ENCODE peak calls at places on chromosomes 13 and 19, in seven cellular contexts. J is psoas muscle, Y is colonic mucosa, X is K562, U is endothelial cell of umbilical vein, Q is ovary, L is tibial artery. I is an unnamed sample. For H3K4me1 and H3K36me3, the result is how much of the 10 kb centered on the place peaks cover.

GRCh38 chr13:69319659-69320058 is 788.0 kb upstream of the ATXN8OS start:
- DNase-seq in J (no peak), L (no peak), X (no peak), Q (no peak), U (no peak), Y (no peak), I (no peak)

GRCh38 chr19:7689165-7689564 is 8.5 kb downstream of the TRAPPC5 start:
- DNase-seq in Q (no peak), U (no peak), X (no peak), Y (no peak), J (no peak), L (no peak), I (no peak)

GRCh38 chr13:26646603-26647002 is 89.1 kb downstream of the WASF3 start:
- DNase-seq in U (no peak), Q (no peak), L (no peak), J (no peak), X (no peak), Y (no peak), I (no peak)

GRCh38 chr13:50244913-50245574 is 229.8 kb downstream of the KCNRG start:
- DNase-seq in Y (peak), U (peak), J (no peak), X (peak), Q (no peak), L (no peak), I (peak)

GRCh38 chr19:3479177-3479818 is 1.0 kb downstream of the SMIM24 start:
- DNase-seq in Y (no peak), X (peak), J (no peak), U (no peak), L (no peak), Q (no peak), I (no peak)

GRCh38 chr19:20999731-21000352 is 20.6 kb upstream of the ZNF430 start:
- DNase-seq in Y (peak), J (peak), Q (peak), L (peak), U (peak), X (peak), I (peak)

GRCh38 chr19:41903161-41903953 is 20.4 kb downstream of the ARHGEF1 start:
- DNase-seq in Y (no peak), L (no peak), X (no peak), U (no peak), J (no peak), Q (no peak), I (no peak)

GRCh38 chr13:73672492-73672891 is 461.7 kb downstream of the KLF12 start:
- DNase-seq in Y (peak), Q (no peak), X (no peak), U (peak), L (no peak), J (no peak), I (no peak)

GRCh38 chr19:47268028-47268427 is 6.7 kb upstream of the INAFM1 start:
- DNase-seq in L (no peak), J (no peak), Q (no peak), Y (no peak), X (no peak), U (no peak), I (no peak)

GRCh38 chr19:33685541-33685940 is 63.8 kb downstream of the CHST8 start:
- DNase-seq in L (peak), U (no peak), Q (no peak), J (no peak), Y (no peak), X (no peak), I (no peak)

GRCh38 chr13:72198967-72199601 is 332.1 kb upstream of the DACH1 start:
- DNase-seq in Q (no peak), U (no peak), J (no peak), X (no peak), Y (no peak), L (no peak), I (no peak)

GRCh38 chr19:39192846-39193245 is 3.9 kb upstream of the NCCRP1 start:
- DNase-seq in X (no peak), Y (no peak), Q (no peak), L (no peak), J (no peak), U (no peak), I (no peak)

GRCh38 chr19:2633693-2634075 is 68.8 kb downstream of the GNG7 start:
- DNase-seq in L (no peak), J (no peak), U (no peak), Q (no peak), Y (no peak), X (no peak), I (no peak)

GRCh38 chr19:35983177-35983576 is 11.8 kb upstream of the SDHAF1 start:
- DNase-seq in X (no peak), Y (no peak), J (no peak), L (no peak), U (no peak), Q (no peak), I (no peak)

GRCh38 chr19:44607049-44607448 is 6.3 kb upstream of the IGSF23 start:
- DNase-seq in Y (peak), U (peak), X (no peak), J (no peak), Q (no peak), L (no peak), I (no peak)

GRCh38 chr19:15811476-15811875 is 4.0 kb downstream of the OR10H1 start:
- DNase-seq in Q (no peak), U (no peak), L (no peak), Y (no peak), X (no peak), J (no peak), I (no peak)

GRCh38 chr13:64928704-64929499 is 2301.2 kb downstream of the PCDH9 start:
- DNase-seq in X (no peak), U (peak), Q (no peak), L (no peak), J (no peak), Y (no peak), I (no peak)

GRCh38 chr13:65914707-65915106 is 1315.4 kb downstream of the PCDH9 start:
- DNase-seq in U (peak), Q (no peak), X (no peak), Y (no peak), J (no peak), L (no peak), I (no peak)

GRCh38 chr13:46553521-46553885 is 533 bp downstream of the LRCH1 start:
- DNase-seq in Q (peak), Y (peak), U (no peak), X (peak), J (no peak), L (peak), I (no peak)

GRCh38 chr13:113955691-113956090 is 18.2 kb downstream of the C13orf46 start:
- DNase-seq in Y (no peak), L (no peak), Q (no peak), X (no peak), J (no peak), U (no peak), I (no peak)

GRCh38 chr19:1266116-1266817 is 2.9 kb upstream of the CIRBP start:
- DNase-seq in Y (peak), U (peak), Q (peak), J (peak), X (peak), L (peak), I (no peak)

GRCh38 chr13:108957369-108958012 is 328.1 kb downstream of the MYO16 start:
- DNase-seq in L (no peak), Q (no peak), J (no peak), U (peak), X (no peak), Y (no peak), I (no peak)

GRCh38 chr19:39557791-39558622 is 18.0 kb upstream of the EID2 start:
- DNase-seq in J (no peak), X (no peak), L (no peak), Q (no peak), Y (no peak), U (no peak), I (no peak)

GRCh38 chr13:31322025-31322424 is 122.2 kb downstream of the B3GLCT start:
- DNase-seq in U (no peak), Y (no peak), J (peak), X (no peak), L (no peak), Q (no peak), I (no peak)

GRCh38 chr13:75481176-75482069 is 546 bp downstream of the TBC1D4 start:
- DNase-seq in J (peak), U (peak), Q (peak), X (peak), Y (peak), L (peak), I (no peak)

GRCh38 chr19:57167385-57167784 is at the start of gene DUXA:
- DNase-seq in Y (no peak), L (no peak), X (no peak), U (no peak), Q (no peak), J (no peak), I (no peak)

GRCh38 chr13:102771298-102772041 is 2.1 kb downstream of the TEX30 start:
- DNase-seq in Q (no peak), U (no peak), J (no peak), L (no peak), X (no peak), Y (no peak), I (no peak)

GRCh38 chr13:99985886-99986527 is 4.4 kb downstream of the ZIC2 start:
- DNase-seq in L (no peak), Y (no peak), X (no peak), Q (no peak), U (no peak), J (no peak), I (no peak)

GRCh38 chr13:80284290-80284689 is 56.6 kb downstream of the SPRY2 start:
- DNase-seq in U (no peak), J (no peak), Q (no peak), X (no peak), L (no peak), Y (no peak), I (no peak)

GRCh38 chr13:102091231-102091630 is 310.6 kb downstream of the FGF14 start:
- DNase-seq in J (no peak), Y (no peak), Q (no peak), X (no peak), L (no peak), U (no peak), I (no peak)

GRCh38 chr13:75220238-75220542 is 261.8 kb downstream of the TBC1D4 start:
- DNase-seq in Y (no peak), U (no peak), L (no peak), X (no peak), Q (no peak), J (no peak), I (no peak)

GRCh38 chr13:23620211-23620610 is 50.0 kb downstream of the TNFRSF19 start:
- DNase-seq in U (no peak), J (no peak), Y (no peak), Q (no peak), X (no peak), L (no peak), I (no peak)

GRCh38 chr19:6947745-6948144 is 60.4 kb downstream of the ADGRE1 start:
- DNase-seq in Q (no peak), X (no peak), L (no peak), Y (no peak), J (no peak), U (peak), I (no peak)

GRCh38 chr19:32199501-32200040 is 145.8 kb upstream of the ZNF507 start:
- DNase-seq in L (peak), Q (no peak), X (no peak), Y (no peak), J (no peak), U (no peak), I (no peak)

GRCh38 chr19:17025361-17025760 is 1.2 kb downstream of the CPAMD8 start:
- DNase-seq in Q (no peak), X (no peak), Y (no peak), J (no peak), U (no peak), L (no peak), I (no peak)

GRCh38 chr19:53874384-53874995 is 6.8 kb downstream of the MYADM start:
- DNase-seq in J (peak), Y (no peak), X (no peak), Q (no peak), L (no peak), U (no peak), I (no peak)
- H3K4me1 ChIP-seq in J (under half), Y (under half), X (under half), Q (under half), L (under half), U (under half), I (half or more)

GRCh38 chr13:110411316-110412105 is 104.4 kb downstream of the COL4A2 start:
- DNase-seq in Q (no peak), J (no peak), U (no peak), L (no peak), Y (no peak), X (no peak), I (no peak)
- H3K36me3 ChIP-seq in Q (under half), J (under half), U (under half), L (under half), Y (under half), X (under half), I (under half)

DNA sequence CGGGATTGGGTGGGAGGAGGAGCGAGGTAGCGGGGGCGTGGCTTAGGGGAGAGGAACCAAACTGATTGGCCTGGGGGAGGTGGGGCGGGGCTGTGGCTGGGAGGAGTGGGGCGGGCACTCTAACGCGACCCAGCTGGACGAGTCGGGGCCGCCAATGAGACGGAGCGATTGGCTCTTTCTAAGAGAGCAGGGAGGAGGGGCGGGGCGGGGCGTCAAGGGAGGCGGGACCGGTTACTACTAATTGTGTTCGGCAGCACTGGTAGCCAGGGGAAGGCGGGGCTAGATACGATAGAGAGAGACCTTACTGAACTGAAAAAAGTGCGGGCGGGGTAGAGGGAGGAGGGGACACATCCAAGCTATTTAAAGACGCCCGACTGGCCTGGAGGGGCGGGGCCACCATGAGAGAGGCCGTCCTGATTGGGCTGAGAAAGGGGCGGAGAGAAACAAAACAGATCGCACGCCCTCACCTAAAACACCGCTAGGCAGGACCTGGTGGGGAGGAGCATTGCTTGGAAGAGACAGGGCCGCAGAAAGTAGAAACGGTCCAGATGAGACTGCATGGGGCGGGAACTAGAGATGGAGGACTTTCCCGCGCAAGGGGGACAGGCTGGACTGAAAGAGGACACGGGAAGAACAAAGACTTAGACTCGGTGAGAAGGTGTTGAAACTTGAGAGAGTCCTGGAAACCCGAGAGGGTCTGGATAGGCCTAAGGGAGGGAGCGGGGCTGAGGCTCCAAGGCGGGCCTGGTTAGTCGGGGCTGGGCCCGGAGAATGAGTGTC is at the start of gene KCNC3:
- DNase-seq in X (peak), J (peak), U (peak), Q (peak), L (peak), Y (peak), I (peak)
- H3K4me1 ChIP-seq in X (under half), J (under half), U (under half), Q (under half), L (under half), Y (under half), I (under half)

DNA sequence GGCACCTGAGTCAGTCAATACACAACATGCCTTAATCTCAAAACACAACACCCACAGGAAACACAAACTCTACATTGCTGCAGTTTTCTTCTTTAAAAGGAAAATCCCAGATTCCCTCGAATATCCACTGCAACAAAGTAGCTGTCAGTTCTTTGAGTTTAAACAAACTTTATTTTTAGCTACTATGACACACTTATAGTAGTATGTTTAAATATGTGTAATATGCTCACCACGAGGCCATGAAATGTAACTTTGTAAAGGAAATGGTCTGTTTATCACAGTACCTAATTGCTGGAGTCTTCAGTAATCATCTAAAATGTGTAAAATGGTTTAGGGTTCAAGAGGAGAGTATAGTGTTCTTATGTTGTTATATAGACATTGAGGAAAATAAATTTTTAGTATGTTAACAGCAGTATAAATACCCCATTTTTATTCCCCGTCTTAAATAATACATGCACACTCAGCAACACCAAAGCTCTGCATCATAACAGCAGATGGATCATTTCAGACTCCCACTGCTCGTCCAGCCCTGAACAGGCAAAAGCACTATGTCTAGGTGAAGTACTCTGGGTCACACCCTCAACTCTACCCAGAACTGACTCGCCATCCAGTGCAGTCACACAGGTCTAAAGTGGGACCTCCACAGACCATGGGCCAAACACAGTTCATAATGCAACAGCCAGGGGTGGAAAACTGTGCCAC is 20.6 kb downstream of the TUBGCP3 start:
- DNase-seq in J (no peak), X (no peak), Y (no peak), L (no peak), Q (no peak), U (no peak), I (no peak)
- H3K36me3 ChIP-seq in J (under half), X (half or more), Y (under half), L (under half), Q (under half), U (under half), I (under half)

GRCh38 chr19:11295665-11296245 is at the start of gene TSPAN16:
- DNase-seq in J (no peak), L (no peak), Y (peak), Q (peak), X (no peak), U (no peak), I (no peak)

GRCh38 chr19:11295180-11295579 is 780 bp upstream of the TSPAN16 start:
- DNase-seq in J (no peak), U (no peak), L (no peak), Q (no peak), X (no peak), Y (no peak), I (no peak)

GRCh38 chr19:11293468-11294389 is 2.2 kb upstream of the TSPAN16 start:
- DNase-seq in Y (peak), J (peak), U (peak), X (peak), Q (peak), L (peak), I (peak)

GRCh38 chr19:11299946-11300810 is 4.2 kb downstream of the TSPAN16 start:
- DNase-seq in L (no peak), J (no peak), X (no peak), Y (no peak), U (no peak), Q (no peak), I (no peak)

DNA sequence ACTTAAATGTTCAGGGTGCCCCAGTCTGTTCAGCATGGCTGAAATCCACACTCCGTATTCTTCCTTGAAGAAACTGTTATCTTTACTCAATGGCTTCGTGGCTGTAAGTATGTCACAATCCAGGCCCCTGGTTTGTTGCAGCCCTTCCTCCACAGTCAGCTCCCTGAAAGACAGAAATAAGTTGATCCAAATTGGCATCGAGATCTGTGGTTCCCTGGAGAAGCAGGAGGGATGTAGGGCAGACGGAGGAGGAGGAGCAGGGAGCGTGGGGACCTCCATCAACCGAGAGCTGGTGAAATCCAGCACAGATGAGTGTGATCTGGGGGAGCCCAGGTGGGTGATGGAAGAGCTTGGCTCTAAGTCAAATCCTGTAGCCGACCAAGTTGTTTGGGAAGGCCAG is 304 bp downstream of the TSPAN16 start:
- DNase-seq in X (no peak), U (no peak), Y (no peak), Q (no peak), L (peak), J (peak), I (no peak)
- H3K4me1 ChIP-seq in X (under half), U (under half), Y (under half), Q (under half), L (under half), J (under half), I (under half)